ENCODE peak calls at places on chromosomes 1 and 21, in eight cellular contexts. A, Y, R, H, P, C, Q and X are unnamed samples.

GRCh38 chr1:114677691-114678090 is 7.8 kb upstream of the DENND2C start:
- DNase-seq in H (no peak), R (no peak), P (no peak), A (no peak), Q (no peak), C (no peak), Y (no peak), X (no peak)

GRCh38 chr1:227797144-227797543 is 18.3 kb upstream of the PRSS38 start:
- DNase-seq in R (no peak), Q (no peak), P (no peak), Y (no peak), A (no peak), C (no peak), H (no peak), X (no peak)

GRCh38 chr1:241579434-241579833 is 47.3 kb downstream of the KMO start:
- DNase-seq in Y (no peak), P (peak; percentile 43), Q (peak; percentile 3), C (no peak), H (no peak), A (no peak), R (no peak), X (no peak)

GRCh38 chr1:75188892-75189291 is 54.7 kb downstream of the LHX8 start:
- DNase-seq in R (no peak), P (no peak), C (no peak), A (no peak), Y (no peak), Q (no peak), H (no peak), X (no peak)

GRCh38 chr1:76381450-76382108 is 307.0 kb downstream of the ST6GALNAC3 start:
- DNase-seq in R (no peak), P (no peak), A (no peak), Q (no peak), C (no peak), H (no peak), Y (no peak), X (no peak)

GRCh38 chr1:79151006-79151796 is 144.7 kb upstream of the ADGRL4 start:
- DNase-seq in P (no peak), A (no peak), R (no peak), Y (no peak), Q (no peak), C (no peak), H (no peak), X (no peak)

GRCh38 chr1:2133039-2133878 is 61.3 kb downstream of the FAAP20 start:
- DNase-seq in Y (peak; percentile 99), P (peak; percentile 96), C (peak; percentile 98), R (peak; percentile 99), H (peak; percentile 97), Q (no peak), A (peak; percentile 98), X (peak; percentile 98)

GRCh38 chr21:35614412-35614901 is 445.9 kb downstream of the SETD4 start:
- DNase-seq in H (no peak), P (no peak), Q (no peak), Y (no peak), R (no peak), C (no peak), A (no peak), X (no peak)

GRCh38 chr1:162922196-162922595 is 61.2 kb upstream of the CCDC190 start:
- DNase-seq in H (no peak), Y (no peak), R (no peak), C (no peak), P (no peak), A (no peak), Q (no peak), X (no peak)

GRCh38 chr1:229526695-229527094 is 18.6 kb upstream of the NUP133 start:
- DNase-seq in A (no peak), H (no peak), Y (no peak), R (no peak), P (no peak), Q (no peak), C (no peak), X (no peak)

GRCh38 chr1:39957299-39958020 is 2.5 kb downstream of the MFSD2A start:
- DNase-seq in P (no peak), A (no peak), H (no peak), Q (no peak), C (no peak), Y (no peak), R (no peak), X (no peak)

GRCh38 chr1:200323856-200324400 is 85.9 kb downstream of the ZNF281 start:
- DNase-seq in A (no peak), Q (no peak), Y (no peak), R (no peak), H (no peak), C (no peak), P (no peak), X (no peak)

GRCh38 chr1:55039342-55040082 is at the start of gene PCSK9:
- DNase-seq in Q (no peak), C (no peak), Y (no peak), P (no peak), H (no peak), A (no peak), R (no peak), X (no peak)

GRCh38 chr1:203263496-203263895 is 34.0 kb upstream of the CHIT1 start:
- DNase-seq in H (no peak), Q (no peak), P (no peak), C (no peak), R (peak; percentile 44), Y (no peak), A (no peak), X (no peak)

GRCh38 chr1:183048087-183049085 is 25.2 kb downstream of the LAMC1 start:
- DNase-seq in Q (no peak), P (no peak), C (no peak), Y (no peak), H (no peak), R (peak; percentile 96), A (no peak), X (no peak)

GRCh38 chr1:226881515-226882185 is 11.2 kb downstream of the PSEN2 start:
- DNase-seq in P (no peak), H (no peak), Q (no peak), R (no peak), Y (no peak), C (no peak), A (no peak), X (no peak)

GRCh38 chr1:236338096-236338495 is 56.0 kb upstream of the EDARADD start:
- DNase-seq in C (no peak), H (no peak), Y (no peak), A (no peak), R (no peak), Q (no peak), P (no peak), X (no peak)

GRCh38 chr1:115810609-115811008 is 30.3 kb downstream of the NHLH2 start:
- DNase-seq in R (no peak), P (no peak), C (no peak), Q (no peak), H (no peak), A (no peak), Y (no peak), X (no peak)

GRCh38 chr1:64537942-64538341 is 68.0 kb downstream of the CACHD1 start:
- DNase-seq in Q (no peak), C (no peak), R (no peak), Y (no peak), A (no peak), H (no peak), P (no peak), X (no peak)

GRCh38 chr1:211606914-211607751 is 28.2 kb upstream of the SLC30A1 start:
- DNase-seq in Q (no peak), C (no peak), R (peak; percentile 82), P (no peak), Y (no peak), A (no peak), H (peak; percentile 9), X (peak; percentile 18)

GRCh38 chr1:245091818-245092637 is 62.8 kb upstream of the KIF26B start:
- DNase-seq in C (no peak), R (no peak), Y (no peak), P (no peak), H (no peak), A (no peak), Q (no peak), X (no peak)

GRCh38 chr1:152869808-152870419 is 8.2 kb upstream of the SMCP start:
- DNase-seq in A (no peak), C (peak; percentile 41), P (peak; percentile 14), Y (peak; percentile 15), H (peak; percentile 61), R (peak; percentile 77), Q (peak; percentile 67), X (peak; percentile 28)

GRCh38 chr1:35894183-35894582 is 11.2 kb downstream of the AGO1 start:
- DNase-seq in P (peak; percentile 77), R (peak; percentile 34), H (no peak), Y (no peak), A (no peak), Q (no peak), C (no peak), X (no peak)

GRCh38 chr1:6743189-6744101 is 41.8 kb upstream of the CAMTA1 start:
- DNase-seq in A (peak; percentile 65), R (no peak), H (no peak), Q (peak; percentile 3), P (peak; percentile 37), Y (no peak), C (no peak), X (peak; percentile 27)

GRCh38 chr21:44505673-44506278 is 34.2 kb downstream of the KRTAP10-1 start:
- DNase-seq in C (no peak), Y (no peak), A (no peak), Q (no peak), H (no peak), R (no peak), P (no peak), X (no peak)

GRCh38 chr21:44519346-44520325 is 20.4 kb downstream of the KRTAP10-1 start:
- DNase-seq in Q (no peak), A (peak; percentile 21), H (no peak), C (no peak), Y (no peak), P (no peak), R (no peak), X (no peak)

GRCh38 chr1:110513511-110513910 is 5.5 kb downstream of the KCNA10 start:
- DNase-seq in P (no peak), Q (no peak), H (no peak), C (no peak), R (no peak), Y (no peak), A (no peak), X (no peak)

GRCh38 chr1:11550664-11551283 is 71.8 kb downstream of the DISP3 start:
- DNase-seq in R (peak; percentile 66), Q (no peak), A (no peak), H (peak; percentile 29), C (peak; percentile 11), P (peak; percentile 30), Y (no peak), X (no peak)

GRCh38 chr1:166273618-166274017 is 106.8 kb upstream of the FAM78B start:
- DNase-seq in C (no peak), A (no peak), R (no peak), Q (no peak), P (no peak), Y (no peak), H (no peak), X (no peak)

GRCh38 chr21:37220433-37220980 is 46.6 kb downstream of the VPS26C start:
- DNase-seq in C (peak; percentile 22), R (no peak), Q (no peak), A (no peak), Y (peak; percentile 47), H (peak; percentile 17), P (peak; percentile 57), X (peak; percentile 38)

GRCh38 chr1:43392702-43393101 is 3.0 kb downstream of the SZT2 start:
- DNase-seq in H (no peak), P (no peak), A (no peak), R (no peak), C (no peak), Y (no peak), Q (no peak), X (no peak)

GRCh38 chr1:39105841-39106765 is 80.0 kb downstream of the NDUFS5 start:
- DNase-seq in Y (no peak), A (peak; percentile 70), C (peak; percentile 35), R (no peak), Q (no peak), H (peak; percentile 25), P (no peak), X (no peak)

GRCh38 chr1:247087256-247087655 is 8.6 kb upstream of the ZNF670 start:
- DNase-seq in A (no peak), Q (no peak), H (no peak), P (no peak), C (no peak), R (no peak), Y (no peak), X (no peak)

GRCh38 chr21:22456241-22456640 is 1458.0 kb downstream of the NCAM2 start:
- DNase-seq in A (no peak), Y (no peak), Q (no peak), R (no peak), P (no peak), H (no peak), C (no peak), X (no peak)